ENCODE peak calls at places on chromosomes 2 and 18, in five cellular contexts. Q is neuronal stem cell, P is H1, W is mesenchymal stem cell, S is trophoblast cell. T is an unnamed sample.

GRCh38 chr2:200405599-200406298 is 99.3 kb downstream of the SPATS2L start:
- DNase-seq in Q (no peak), P (no peak), W (peak; percentile 93), S (peak; percentile 78), T (no peak)

GRCh38 chr2:175282300-175282699 is 100.8 kb upstream of the ATP5MC3 start:
- DNase-seq in Q (no peak), P (no peak), W (peak; percentile 46), S (peak; percentile 54), T (no peak)

GRCh38 chr2:112183327-112184025 is 45.3 kb downstream of the FBLN7 start:
- DNase-seq in Q (no peak), P (no peak), W (no peak), S (no peak), T (no peak)

GRCh38 chr2:9481257-9481922 is 7.0 kb downstream of the IAH1 start:
- DNase-seq in Q (no peak), P (no peak), W (peak; percentile 64), S (no peak), T (no peak)

GRCh38 chr2:222058830-222059229 is 240.0 kb downstream of the PAX3 start:
- DNase-seq in Q (no peak), P (no peak), W (no peak), S (no peak), T (no peak)

GRCh38 chr18:50727721-50728470 is 91.9 kb downstream of the MRO start:
- DNase-seq in Q (no peak), P (no peak), W (no peak), S (no peak), T (no peak)

GRCh38 chr2:28340312-28341202 is 52.1 kb upstream of the FOSL2 start:
- DNase-seq in Q (no peak), P (no peak), W (no peak), S (no peak), T (no peak)

GRCh38 chr2:197708331-197708730 is 3.2 kb downstream of the MARS2 start:
- DNase-seq in Q (no peak), P (no peak), W (peak; percentile 49), S (peak; percentile 88), T (no peak)

GRCh38 chr2:177195194-177195593 is 17.4 kb upstream of the HNRNPA3 start:
- DNase-seq in Q (no peak), P (no peak), W (no peak), S (no peak), T (no peak)

GRCh38 chr18:785242-785641 is 26.8 kb downstream of the YES1 start:
- DNase-seq in Q (no peak), P (no peak), W (no peak), S (no peak), T (no peak)

GRCh38 chr2:65231892-65232477 is 4.4 kb downstream of the ACTR2 start:
- DNase-seq in Q (no peak), P (no peak), W (peak; percentile 65), S (peak; percentile 33), T (no peak)

DNA sequence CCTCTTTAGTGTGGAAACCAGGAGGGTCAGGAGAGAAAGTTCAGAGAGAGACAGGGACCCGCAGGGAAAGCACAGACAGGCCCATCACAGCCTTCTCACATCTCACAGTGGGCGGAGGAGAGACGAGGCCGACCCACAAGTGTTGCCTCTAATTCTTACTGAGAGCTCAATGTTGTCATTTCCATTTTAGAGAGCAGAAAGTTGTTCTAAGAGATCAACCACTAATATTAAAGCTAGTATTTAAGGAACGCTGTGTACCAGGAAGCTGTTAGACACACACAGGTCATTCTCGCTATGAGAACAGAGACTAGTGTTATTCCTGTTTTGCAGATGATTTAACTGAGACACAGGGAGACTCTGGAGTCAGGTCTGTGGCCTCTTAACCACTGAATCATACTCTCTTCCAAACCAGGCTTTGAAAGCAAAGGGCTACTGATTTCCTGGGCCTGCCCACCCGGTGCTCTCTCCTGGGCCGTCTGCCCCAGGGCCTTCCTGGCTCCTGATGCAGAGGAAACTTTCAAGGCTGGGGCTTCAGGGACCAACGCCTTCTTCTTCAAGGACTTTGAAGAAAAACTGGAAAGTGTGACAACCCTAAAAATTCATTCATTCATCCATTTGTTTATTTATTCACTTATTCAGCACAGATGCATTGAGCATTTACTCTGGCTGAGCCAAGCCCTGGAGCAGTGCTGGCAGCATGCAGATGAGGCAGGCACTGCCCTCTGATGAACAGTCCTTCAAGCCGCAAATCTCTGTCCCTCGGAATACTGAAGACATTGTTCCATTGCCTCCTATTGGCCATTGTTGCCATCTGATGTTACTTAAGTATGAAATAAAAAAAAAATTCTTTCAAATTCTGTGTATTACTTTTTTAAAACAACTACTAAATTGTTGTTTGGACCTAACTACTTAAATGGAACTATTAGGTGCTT is 37.2 kb upstream of the BIN1 start:
- DNase-seq in Q (no peak), P (no peak), W (peak; percentile 44), S (no peak), T (no peak)
- H3K14ac ChIP-seq in Q (no peak overlapping the region), P (no peak overlapping the region), W (no peak overlapping the region), S (no peak overlapping the region), T (no peak overlapping the region)

GRCh38 chr2:237980751-237981150 is 13.9 kb downstream of the UBE2F start:
- DNase-seq in Q (no peak), P (no peak), W (no peak), S (no peak), T (no peak)

GRCh38 chr2:237979331-237979730 is 12.5 kb downstream of the UBE2F start:
- DNase-seq in Q (no peak), P (no peak), W (no peak), S (no peak), T (no peak)

GRCh38 chr2:237980087-237980486 is 13.3 kb downstream of the UBE2F start:
- DNase-seq in Q (no peak), P (no peak), W (no peak), S (no peak), T (no peak)

GRCh38 chr2:237977380-237977779 is 10.6 kb downstream of the UBE2F start:
- DNase-seq in Q (no peak), P (no peak), W (no peak), S (no peak), T (no peak)

DNA sequence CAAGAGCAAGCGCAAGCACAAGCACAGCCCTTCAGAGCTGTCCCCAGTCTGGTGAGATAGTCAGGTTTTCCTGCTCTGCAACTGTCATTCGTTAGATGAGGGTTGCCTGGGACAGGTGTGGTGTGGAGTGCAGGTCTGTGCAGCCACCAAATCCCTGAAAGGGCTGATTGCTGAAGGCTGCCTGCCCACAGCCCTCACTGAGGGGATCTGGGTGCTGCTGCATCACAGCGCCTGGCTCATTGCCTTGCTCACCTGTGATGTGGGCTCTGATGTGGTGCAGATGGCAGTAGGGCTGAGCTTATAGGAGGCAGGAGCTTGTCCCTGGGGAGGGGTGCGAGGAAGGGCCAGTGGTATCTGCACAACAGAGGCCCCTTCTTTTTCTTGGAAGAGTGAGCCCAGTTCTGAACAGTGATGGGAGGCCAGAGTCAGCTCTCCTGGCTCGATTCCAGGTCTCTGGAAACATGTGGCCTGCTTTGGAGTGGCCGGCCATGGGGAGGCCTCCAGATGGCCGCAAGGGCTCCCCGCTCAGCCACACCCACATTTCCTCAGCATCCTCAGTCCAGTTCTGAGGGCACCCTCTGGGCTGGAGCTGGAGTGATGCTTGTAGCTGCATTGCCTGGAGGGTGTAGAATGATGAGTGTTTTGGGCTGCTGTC is 11.4 kb downstream of the UBE2F start:
- DNase-seq in Q (no peak), P (no peak), W (peak; percentile 22), S (no peak), T (no peak)
- H2BK12ac ChIP-seq in Q (no peak overlapping the region), P (no peak overlapping the region), W (no peak overlapping the region), S (no peak overlapping the region), T (no peak overlapping the region)

GRCh38 chr2:74536166-74536950 is 6.6 kb downstream of the HTRA2 start:
- DNase-seq in Q (no peak), P (no peak), W (no peak), S (no peak), T (no peak)
- H2AFZ ChIP-seq in Q (no peak overlapping the region), P (no peak overlapping the region), W (no peak overlapping the region), S (no peak overlapping the region), T (no peak overlapping the region)

GRCh38 chr2:44137872-44138551 is 30.7 kb upstream of the PPM1B start:
- DNase-seq in Q (no peak), P (peak; percentile 70), W (no peak), S (peak; percentile 55), T (peak; percentile 50)
- H3K14ac ChIP-seq in Q (no peak overlapping the region), P (no peak overlapping the region), W (no peak overlapping the region), S (no peak overlapping the region), T (no peak overlapping the region)